ENCODE peak calls at places on chromosome 21, in eight cellular contexts. E is GM23338, Y is prostate gland, T is lower lobe of right lung, D is cardiac muscle cell, S is psoas muscle, K is GM13977, P is colonic mucosa. M is an unnamed sample.

GRCh38 chr21:15740383-15740782 is 10.6 kb downstream of the USP25 start:
- DNase-seq in T (no peak), E (no peak), Y (no peak), P (no peak), K (no peak), S (no peak), D (no peak), M (no peak)

GRCh38 chr21:46391773-46392172 is 66.9 kb upstream of the DIP2A start:
- DNase-seq in T (peak; percentile 14), P (no peak), K (no peak), D (no peak), S (peak; percentile 47), Y (no peak), E (no peak), M (no peak)

GRCh38 chr21:34790834-34791233 is 122.0 kb downstream of the CLIC6 start:
- DNase-seq in D (no peak), E (no peak), T (no peak), K (no peak), Y (no peak), S (no peak), P (no peak), M (no peak)

GRCh38 chr21:38979271-38980196 is 173.8 kb downstream of the ETS2 start:
- DNase-seq in S (no peak), T (no peak), D (no peak), E (peak; percentile 83), Y (no peak), P (no peak), K (no peak), M (no peak)

GRCh38 chr21:18049461-18049860 is 195.2 kb upstream of the CHODL start:
- DNase-seq in D (no peak), P (no peak), K (no peak), E (no peak), T (no peak), S (no peak), Y (no peak), M (no peak)

GRCh38 chr21:32803651-32804050 is 32.1 kb upstream of the PAXBP1 start:
- DNase-seq in K (no peak), S (no peak), D (no peak), Y (no peak), T (no peak), E (no peak), P (no peak), M (no peak)

GRCh38 chr21:39610705-39611104 is 2.0 kb upstream of the B3GALT5 start:
- DNase-seq in S (no peak), K (no peak), P (peak; percentile 11), D (no peak), Y (no peak), T (no peak), E (peak; percentile 88), M (no peak)

GRCh38 chr21:42096593-42096992 is 25.5 kb downstream of the UMODL1 start:
- DNase-seq in K (no peak), T (no peak), E (no peak), P (no peak), S (no peak), Y (no peak), D (no peak), M (no peak)

GRCh38 chr21:30194701-30195299 is 21.1 kb downstream of the CLDN8 start:
- DNase-seq in P (peak; percentile 47), K (no peak), S (no peak), Y (no peak), T (no peak), E (peak; percentile 81), D (peak; percentile 64), M (no peak)

GRCh38 chr21:39445339-39446269 is at the start of gene LCA5L:
- DNase-seq in E (peak; percentile 94), T (peak; percentile 94), Y (peak; percentile 83), S (peak; percentile 96), K (peak; percentile 98), D (peak; percentile 97), P (peak; percentile 89), M (peak; percentile 90)

GRCh38 chr21:21199342-21200102 is 201.3 kb downstream of the NCAM2 start:
- DNase-seq in P (no peak), K (no peak), D (no peak), S (no peak), E (no peak), T (no peak), Y (no peak), M (no peak)

GRCh38 chr21:36022704-36023103 is 37.6 kb downstream of the SETD4 start:
- DNase-seq in K (no peak), E (no peak), T (no peak), D (no peak), Y (no peak), S (no peak), P (no peak), M (no peak)

GRCh38 chr21:26148834-26149354 is 21.7 kb downstream of the APP start:
- DNase-seq in T (no peak), Y (no peak), K (no peak), S (no peak), E (peak; percentile 52), D (no peak), P (no peak), M (no peak)

GRCh38 chr21:41961282-41961701 is 7.5 kb upstream of the C2CD2 start:
- DNase-seq in E (no peak), P (no peak), T (no peak), D (no peak), K (no peak), S (no peak), Y (no peak), M (peak; percentile 26)

GRCh38 chr21:20639026-20639425 is 359.2 kb upstream of the NCAM2 start:
- DNase-seq in P (no peak), Y (no peak), K (no peak), D (no peak), S (no peak), T (no peak), E (no peak), M (no peak)

GRCh38 chr21:35198004-35198403 is 148.9 kb upstream of the RUNX1 start:
- DNase-seq in D (no peak), K (no peak), T (no peak), E (no peak), Y (no peak), P (no peak), S (no peak), M (no peak)

GRCh38 chr21:33116669-33117267 is 46.8 kb downstream of the OLIG1 start:
- DNase-seq in K (no peak), E (no peak), S (no peak), P (no peak), T (no peak), Y (no peak), D (no peak), M (no peak)

GRCh38 chr21:45287438-45288391 is at the start of gene POFUT2:
- DNase-seq in D (peak; percentile 97), Y (peak; percentile 94), P (peak; percentile 98), K (peak; percentile 100), E (peak; percentile 94), T (peak; percentile 97), S (peak; percentile 99), M (peak; percentile 96)
- TF ChIP-seq CTCF in D (no peak), Y (peak; percentile 41), P (no peak), K (no peak), E (no peak), T (no peak), S (no peak), M (peak; percentile 53)

DNA sequence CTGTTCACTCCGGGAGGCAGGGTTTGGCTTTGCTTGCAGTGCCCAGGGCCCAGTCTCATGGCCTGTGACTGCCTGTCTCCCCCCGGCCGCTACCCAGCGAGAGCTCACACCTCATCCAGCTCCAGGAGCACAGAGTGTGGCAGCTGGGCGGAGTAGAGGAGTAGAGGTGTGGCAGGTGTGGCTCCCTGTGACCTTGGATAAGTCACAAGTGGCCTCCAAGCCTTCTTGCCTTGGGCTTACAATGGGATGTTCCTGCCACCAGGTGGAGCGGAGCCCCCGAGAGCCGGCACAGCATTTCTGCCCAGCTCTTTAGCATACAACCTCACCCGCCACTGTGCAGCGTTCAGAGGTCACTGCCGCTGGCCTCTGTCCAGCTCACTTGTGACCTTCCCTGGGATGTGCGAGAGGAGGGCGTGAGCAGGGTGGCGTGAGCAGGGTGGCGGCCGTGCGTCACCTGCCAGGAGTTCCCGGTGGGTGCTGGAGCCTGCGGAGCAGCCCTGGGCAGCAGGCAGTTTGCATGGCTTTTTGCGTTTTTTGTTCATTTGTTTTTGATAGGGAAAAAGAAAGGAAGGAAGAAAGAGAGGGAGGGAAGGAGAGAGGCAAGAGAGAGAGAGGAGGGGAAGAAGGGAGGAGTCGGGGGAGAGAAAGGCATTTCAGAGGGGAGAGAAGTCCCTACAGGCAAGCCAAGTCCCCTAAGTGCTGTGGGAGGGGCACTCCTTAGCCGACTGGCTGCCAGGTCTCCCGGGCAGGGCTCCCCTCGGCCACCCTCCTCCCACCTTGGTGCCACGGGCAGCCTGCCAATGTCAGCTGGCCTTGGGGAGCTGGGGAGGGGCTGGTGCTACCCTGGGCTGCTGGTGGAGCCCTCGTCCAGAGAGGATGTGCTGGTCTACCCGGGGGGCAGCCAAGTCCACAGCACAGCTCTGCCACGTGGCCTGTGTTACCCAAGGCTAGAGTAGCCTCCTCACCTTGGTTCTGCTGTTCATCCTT is 42.6 kb downstream of the CRYAA start:
- DNase-seq in Y (peak; percentile 6), S (peak; percentile 56), T (peak; percentile 82), E (peak; percentile 63), K (no peak), P (peak; percentile 80), D (peak; percentile 41), M (peak; percentile 86)
- TF ChIP-seq CTCF in Y (peak; percentile 36), S (peak; percentile 26), T (peak; percentile 42), E (peak; percentile 60), K (no peak), P (peak; percentile 42), D (peak; percentile 11), M (peak; percentile 70)

GRCh38 chr21:37060296-37060695 is 12.6 kb downstream of the PIGP start:
- DNase-seq in T (no peak), D (peak; percentile 28), S (peak; percentile 63), K (no peak), P (peak; percentile 74), Y (no peak), E (peak; percentile 80), M (no peak)
- TF ChIP-seq CTCF in T (no peak), D (peak; percentile 25), S (no peak), K (no peak), P (no peak), Y (no peak), E (no peak), M (no peak)

GRCh38 chr21:44925027-44925755 is 4.5 kb upstream of the ITGB2 start:
- DNase-seq in P (no peak), S (no peak), K (no peak), Y (no peak), T (peak; percentile 14), D (no peak), E (no peak), M (no peak)
- TF ChIP-seq CTCF in P (no peak), S (no peak), K (no peak), Y (no peak), T (no peak), D (no peak), E (no peak), M (no peak)

DNA sequence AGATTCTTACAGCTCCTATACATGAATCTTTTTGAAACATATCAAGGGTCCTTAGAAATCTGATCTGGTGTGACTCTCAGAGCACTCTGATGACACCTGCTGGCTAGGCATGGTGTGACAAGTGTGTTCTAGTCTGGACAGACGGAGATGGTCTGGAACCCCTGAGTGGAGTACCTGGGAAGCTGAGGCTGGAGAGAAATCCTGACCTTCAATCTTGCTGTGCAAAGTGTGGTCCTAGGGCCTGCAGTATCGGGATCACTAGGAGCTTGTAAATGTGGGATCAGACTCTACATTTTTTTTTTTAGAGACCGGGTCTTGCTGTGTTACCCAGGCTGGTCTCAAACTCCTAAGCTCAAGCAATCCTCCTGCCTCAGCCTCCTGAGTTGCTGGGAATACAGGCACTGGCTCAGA is 78.6 kb upstream of the SOD1 start:
- DNase-seq in Y (peak; percentile 61), D (peak; percentile 79), K (peak; percentile 70), T (peak; percentile 72), P (peak; percentile 79), E (peak; percentile 86), S (peak; percentile 64), M (no peak)
- TF ChIP-seq CTCF in Y (peak; percentile 77), D (peak; percentile 87), K (peak; percentile 87), T (peak; percentile 89), P (peak; percentile 73), E (peak; percentile 93), S (peak; percentile 53), M (peak; percentile 77)